ENCODE peak calls at places on chromosomes 13 and 19, in ten cellular contexts. One of them, this sample, is unnamed.

GRCh38 chr13:35489050-35489449 is 12.6 kb upstream of the MAB21L1 start:
- DNase-seq in sciatic nerve: no peak
- DNase-seq in HCT116: no peak
- DNase-seq in M059J: no peak
- DNase-seq in substantia nigra: no peak
- DNase-seq in glutamatergic neuron: no peak
- DNase-seq in H1: no peak
- DNase-seq in posterior cingulate gyrus: no peak
- DNase-seq in activated CD4-positive, alpha-beta T cell treated with anti-CD3 and anti-CD28 coated beads for 1 hour: no peak
- DNase-seq in colonic mucosa: no peak
- DNase-seq in this sample: no peak

GRCh38 chr19:1407662-1408299 is 395 bp downstream of the DAZAP1 start:
- DNase-seq in M059J: peak
- DNase-seq in activated CD4-positive, alpha-beta T cell treated with anti-CD3 and anti-CD28 coated beads for 1 hour: peak
- DNase-seq in substantia nigra: no peak
- DNase-seq in posterior cingulate gyrus: no peak
- DNase-seq in HCT116: no peak
- DNase-seq in H1: no peak
- DNase-seq in colonic mucosa: peak
- DNase-seq in glutamatergic neuron: no peak
- DNase-seq in sciatic nerve: peak
- DNase-seq in this sample: no peak

GRCh38 chr19:53696951-53697350 is 65.2 kb downstream of the DPRX start:
- DNase-seq in HCT116: no peak
- DNase-seq in posterior cingulate gyrus: no peak
- DNase-seq in activated CD4-positive, alpha-beta T cell treated with anti-CD3 and anti-CD28 coated beads for 1 hour: no peak
- DNase-seq in glutamatergic neuron: no peak
- DNase-seq in sciatic nerve: no peak
- DNase-seq in colonic mucosa: no peak
- DNase-seq in M059J: peak
- DNase-seq in substantia nigra: no peak
- DNase-seq in H1: no peak
- DNase-seq in this sample: no peak

GRCh38 chr13:47499358-47500150 is 501.5 kb downstream of the SUCLA2 start:
- DNase-seq in activated CD4-positive, alpha-beta T cell treated with anti-CD3 and anti-CD28 coated beads for 1 hour: no peak
- DNase-seq in colonic mucosa: no peak
- DNase-seq in posterior cingulate gyrus: no peak
- DNase-seq in glutamatergic neuron: no peak
- DNase-seq in HCT116: no peak
- DNase-seq in substantia nigra: no peak
- DNase-seq in H1: no peak
- DNase-seq in sciatic nerve: no peak
- DNase-seq in M059J: peak
- DNase-seq in this sample: no peak

GRCh38 chr13:33678906-33679657 is 138.9 kb upstream of the RFC3 start:
- DNase-seq in glutamatergic neuron: no peak
- DNase-seq in activated CD4-positive, alpha-beta T cell treated with anti-CD3 and anti-CD28 coated beads for 1 hour: peak
- DNase-seq in posterior cingulate gyrus: no peak
- DNase-seq in H1: no peak
- DNase-seq in HCT116: no peak
- DNase-seq in substantia nigra: no peak
- DNase-seq in sciatic nerve: peak
- DNase-seq in M059J: peak
- DNase-seq in colonic mucosa: peak
- DNase-seq in this sample: no peak

GRCh38 chr13:114124921-114125320 is 7.5 kb downstream of the RASA3 start:
- DNase-seq in colonic mucosa: no peak
- DNase-seq in substantia nigra: no peak
- DNase-seq in HCT116: no peak
- DNase-seq in sciatic nerve: no peak
- DNase-seq in H1: no peak
- DNase-seq in posterior cingulate gyrus: no peak
- DNase-seq in activated CD4-positive, alpha-beta T cell treated with anti-CD3 and anti-CD28 coated beads for 1 hour: peak
- DNase-seq in M059J: peak
- DNase-seq in glutamatergic neuron: no peak
- DNase-seq in this sample: no peak

GRCh38 chr19:49802836-49803528 is 10.1 kb downstream of the FUZ start:
- DNase-seq in HCT116: no peak
- DNase-seq in sciatic nerve: no peak
- DNase-seq in colonic mucosa: no peak
- DNase-seq in H1: no peak
- DNase-seq in substantia nigra: no peak
- DNase-seq in M059J: no peak
- DNase-seq in glutamatergic neuron: no peak
- DNase-seq in posterior cingulate gyrus: no peak
- DNase-seq in activated CD4-positive, alpha-beta T cell treated with anti-CD3 and anti-CD28 coated beads for 1 hour: no peak
- DNase-seq in this sample: no peak

GRCh38 chr19:23222998-23223652 is 27.1 kb downstream of the ZNF724 start:
- DNase-seq in posterior cingulate gyrus: no peak
- DNase-seq in M059J: no peak
- DNase-seq in colonic mucosa: no peak
- DNase-seq in substantia nigra: no peak
- DNase-seq in activated CD4-positive, alpha-beta T cell treated with anti-CD3 and anti-CD28 coated beads for 1 hour: no peak
- DNase-seq in H1: no peak
- DNase-seq in sciatic nerve: no peak
- DNase-seq in HCT116: no peak
- DNase-seq in glutamatergic neuron: no peak
- DNase-seq in this sample: no peak

GRCh38 chr19:4120531-4120930 is 3.4 kb downstream of the MAP2K2 start:
- DNase-seq in glutamatergic neuron: no peak
- DNase-seq in sciatic nerve: no peak
- DNase-seq in HCT116: no peak
- DNase-seq in colonic mucosa: no peak
- DNase-seq in substantia nigra: no peak
- DNase-seq in H1: no peak
- DNase-seq in M059J: peak
- DNase-seq in activated CD4-positive, alpha-beta T cell treated with anti-CD3 and anti-CD28 coated beads for 1 hour: no peak
- DNase-seq in posterior cingulate gyrus: no peak
- DNase-seq in this sample: no peak

GRCh38 chr19:14031719-14032480 is at the start of gene IL27RA:
- DNase-seq in glutamatergic neuron: peak
- DNase-seq in H1: peak
- DNase-seq in HCT116: no peak
- DNase-seq in activated CD4-positive, alpha-beta T cell treated with anti-CD3 and anti-CD28 coated beads for 1 hour: peak
- DNase-seq in sciatic nerve: peak
- DNase-seq in substantia nigra: peak
- DNase-seq in M059J: peak
- DNase-seq in posterior cingulate gyrus: no peak
- DNase-seq in colonic mucosa: peak
- DNase-seq in this sample: peak

GRCh38 chr13:54965881-54966280 is 1937.3 kb downstream of the OLFM4 start:
- DNase-seq in H1: no peak
- DNase-seq in glutamatergic neuron: no peak
- DNase-seq in posterior cingulate gyrus: no peak
- DNase-seq in activated CD4-positive, alpha-beta T cell treated with anti-CD3 and anti-CD28 coated beads for 1 hour: no peak
- DNase-seq in substantia nigra: no peak
- DNase-seq in M059J: no peak
- DNase-seq in sciatic nerve: no peak
- DNase-seq in colonic mucosa: no peak
- DNase-seq in HCT116: no peak
- DNase-seq in this sample: no peak

GRCh38 chr13:41675306-41675705 is 218.0 kb downstream of the RGCC start:
- DNase-seq in sciatic nerve: no peak
- DNase-seq in glutamatergic neuron: no peak
- DNase-seq in substantia nigra: no peak
- DNase-seq in colonic mucosa: no peak
- DNase-seq in H1: no peak
- DNase-seq in M059J: no peak
- DNase-seq in activated CD4-positive, alpha-beta T cell treated with anti-CD3 and anti-CD28 coated beads for 1 hour: no peak
- DNase-seq in HCT116: no peak
- DNase-seq in posterior cingulate gyrus: no peak
- DNase-seq in this sample: no peak

GRCh38 chr19:48239582-48240141 is 16.1 kb downstream of the CARD8 start:
- DNase-seq in colonic mucosa: no peak
- DNase-seq in substantia nigra: no peak
- DNase-seq in posterior cingulate gyrus: no peak
- DNase-seq in H1: no peak
- DNase-seq in activated CD4-positive, alpha-beta T cell treated with anti-CD3 and anti-CD28 coated beads for 1 hour: no peak
- DNase-seq in M059J: peak
- DNase-seq in sciatic nerve: no peak
- DNase-seq in HCT116: no peak
- DNase-seq in glutamatergic neuron: no peak
- DNase-seq in this sample: no peak

GRCh38 chr19:15666883-15667282 is 6.0 kb upstream of the CYP4F12 start:
- DNase-seq in H1: no peak
- DNase-seq in HCT116: no peak
- DNase-seq in M059J: no peak
- DNase-seq in posterior cingulate gyrus: no peak
- DNase-seq in sciatic nerve: no peak
- DNase-seq in activated CD4-positive, alpha-beta T cell treated with anti-CD3 and anti-CD28 coated beads for 1 hour: no peak
- DNase-seq in glutamatergic neuron: no peak
- DNase-seq in substantia nigra: no peak
- DNase-seq in colonic mucosa: peak
- DNase-seq in this sample: no peak

GRCh38 chr13:41579168-41579567 is 121.8 kb downstream of the RGCC start:
- DNase-seq in substantia nigra: no peak
- DNase-seq in activated CD4-positive, alpha-beta T cell treated with anti-CD3 and anti-CD28 coated beads for 1 hour: no peak
- DNase-seq in sciatic nerve: no peak
- DNase-seq in posterior cingulate gyrus: no peak
- DNase-seq in HCT116: no peak
- DNase-seq in H1: no peak
- DNase-seq in colonic mucosa: no peak
- DNase-seq in M059J: no peak
- DNase-seq in glutamatergic neuron: no peak
- DNase-seq in this sample: no peak

GRCh38 chr13:92136449-92137180 is 738.2 kb downstream of the GPC5 start:
- DNase-seq in M059J: peak
- DNase-seq in colonic mucosa: no peak
- DNase-seq in glutamatergic neuron: no peak
- DNase-seq in H1: no peak
- DNase-seq in sciatic nerve: no peak
- DNase-seq in substantia nigra: no peak
- DNase-seq in posterior cingulate gyrus: no peak
- DNase-seq in HCT116: no peak
- DNase-seq in activated CD4-positive, alpha-beta T cell treated with anti-CD3 and anti-CD28 coated beads for 1 hour: no peak
- DNase-seq in this sample: no peak

GRCh38 chr13:59483441-59484116 is 680.1 kb downstream of the DIAPH3 start:
- DNase-seq in colonic mucosa: no peak
- DNase-seq in substantia nigra: no peak
- DNase-seq in activated CD4-positive, alpha-beta T cell treated with anti-CD3 and anti-CD28 coated beads for 1 hour: no peak
- DNase-seq in posterior cingulate gyrus: no peak
- DNase-seq in sciatic nerve: no peak
- DNase-seq in glutamatergic neuron: no peak
- DNase-seq in H1: no peak
- DNase-seq in M059J: no peak
- DNase-seq in HCT116: no peak
- DNase-seq in this sample: no peak

GRCh38 chr13:107545946-107546502 is 669.3 kb downstream of the LIG4 start:
- DNase-seq in activated CD4-positive, alpha-beta T cell treated with anti-CD3 and anti-CD28 coated beads for 1 hour: no peak
- DNase-seq in HCT116: no peak
- DNase-seq in substantia nigra: no peak
- DNase-seq in posterior cingulate gyrus: no peak
- DNase-seq in colonic mucosa: no peak
- DNase-seq in M059J: no peak
- DNase-seq in H1: no peak
- DNase-seq in sciatic nerve: no peak
- DNase-seq in glutamatergic neuron: no peak
- DNase-seq in this sample: no peak

GRCh38 chr13:113862766-113863510 is 938 bp downstream of the GAS6 start:
- DNase-seq in glutamatergic neuron: peak
- DNase-seq in activated CD4-positive, alpha-beta T cell treated with anti-CD3 and anti-CD28 coated beads for 1 hour: no peak
- DNase-seq in colonic mucosa: peak
- DNase-seq in posterior cingulate gyrus: no peak
- DNase-seq in M059J: peak
- DNase-seq in H1: peak
- DNase-seq in substantia nigra: peak
- DNase-seq in sciatic nerve: peak
- DNase-seq in HCT116: no peak
- DNase-seq in this sample: no peak

GRCh38 chr19:40262422-40262821 is 22.7 kb downstream of the AKT2 start:
- DNase-seq in glutamatergic neuron: no peak
- DNase-seq in activated CD4-positive, alpha-beta T cell treated with anti-CD3 and anti-CD28 coated beads for 1 hour: no peak
- DNase-seq in HCT116: no peak
- DNase-seq in colonic mucosa: no peak
- DNase-seq in M059J: no peak
- DNase-seq in posterior cingulate gyrus: no peak
- DNase-seq in substantia nigra: no peak
- DNase-seq in sciatic nerve: no peak
- DNase-seq in H1: no peak
- DNase-seq in this sample: no peak

GRCh38 chr13:75307370-75307984 is 174.5 kb downstream of the TBC1D4 start:
- DNase-seq in H1: no peak
- DNase-seq in activated CD4-positive, alpha-beta T cell treated with anti-CD3 and anti-CD28 coated beads for 1 hour: no peak
- DNase-seq in posterior cingulate gyrus: no peak
- DNase-seq in HCT116: no peak
- DNase-seq in colonic mucosa: no peak
- DNase-seq in substantia nigra: no peak
- DNase-seq in glutamatergic neuron: no peak
- DNase-seq in sciatic nerve: no peak
- DNase-seq in M059J: no peak
- DNase-seq in this sample: no peak

This sample was measured in NCI-H526.